ENCODE peak calls at places on chromosomes 16 and 17, in four cellular contexts. K, A, X and N are unnamed samples.

GRCh38 chr16:11667824-11668589 is at the start of gene SNN:
- DNase-seq in K (peak; percentile 91), A (peak; percentile 79), X (peak; percentile 78), N (no peak)

GRCh38 chr16:54846761-54847160 is 83.9 kb upstream of the IRX5 start:
- DNase-seq in K (no peak), A (no peak), X (no peak), N (no peak)

GRCh38 chr17:67027031-67027628 is 17.2 kb upstream of the CACNG1 start:
- DNase-seq in K (no peak), A (no peak), X (no peak), N (no peak)

GRCh38 chr16:15607700-15608396 is 35.1 kb downstream of the MARF1 start:
- DNase-seq in K (no peak), A (peak; percentile 91), X (peak; percentile 86), N (no peak)

GRCh38 chr17:11506635-11507034 is 91.6 kb upstream of the DNAH9 start:
- DNase-seq in K (no peak), A (no peak), X (no peak), N (no peak)

GRCh38 chr17:15967706-15968399 is 22.9 kb downstream of the ADORA2B start:
- DNase-seq in K (no peak), A (no peak), X (no peak), N (no peak)

GRCh38 chr17:57195790-57196460 is 60.4 kb upstream of the MSI2 start:
- DNase-seq in K (no peak), A (no peak), X (peak; percentile 32), N (no peak)

GRCh38 chr16:58670177-58670576 is 14.4 kb downstream of the SLC38A7 start:
- DNase-seq in K (no peak), A (no peak), X (no peak), N (no peak)

GRCh38 chr17:77451894-77452852 is 311.4 kb downstream of the SEC14L1 start:
- DNase-seq in K (no peak), A (peak; percentile 86), X (peak; percentile 80), N (peak; percentile 88)

GRCh38 chr17:72733619-72734282 is 358.7 kb downstream of the SLC39A11 start:
- DNase-seq in K (no peak), A (no peak), X (no peak), N (no peak)

GRCh38 chr17:50817142-50817751 is 18.1 kb upstream of the WFIKKN2 start:
- DNase-seq in K (peak; percentile 66), A (no peak), X (peak; percentile 23), N (no peak)

GRCh38 chr17:57451126-57451690 is 194.9 kb downstream of the MSI2 start:
- DNase-seq in K (no peak), A (no peak), X (no peak), N (no peak)

GRCh38 chr16:30122621-30123160 is 329 bp downstream of the MAPK3 start:
- DNase-seq in K (no peak), A (no peak), X (peak; percentile 5), N (peak; percentile 81)

GRCh38 chr17:59439261-59439660 is 107.8 kb downstream of the YPEL2 start:
- DNase-seq in K (no peak), A (no peak), X (no peak), N (no peak)

GRCh38 chr16:83903739-83904138 is 4.8 kb downstream of the MLYCD start:
- DNase-seq in K (no peak), A (peak; percentile 78), X (peak; percentile 81), N (no peak)

GRCh38 chr16:28863929-28864886 is 565 bp downstream of the SH2B1 start:
- DNase-seq in K (no peak), A (no peak), X (peak; percentile 48), N (no peak)

GRCh38 chr16:82756283-82756599 is 129.5 kb downstream of the CDH13 start:
- DNase-seq in K (no peak), A (no peak), X (peak; percentile 18), N (no peak)

GRCh38 chr17:20995164-20995872 is 47.5 kb downstream of the USP22 start:
- DNase-seq in K (no peak), A (no peak), X (no peak), N (no peak)

GRCh38 chr17:6346986-6347385 is 87.9 kb downstream of the AIPL1 start:
- DNase-seq in K (no peak), A (no peak), X (no peak), N (no peak)

GRCh38 chr16:54577566-54578180 is 291.1 kb upstream of the IRX3 start:
- DNase-seq in K (no peak), A (no peak), X (no peak), N (no peak)

GRCh38 chr16:35252356-35252936 is 1793.0 kb downstream of the TP53TG3F start:
- DNase-seq in K (no peak), A (no peak), X (peak; percentile 8), N (no peak)

GRCh38 chr16:54363760-54364159 is 77.2 kb upstream of the IRX3 start:
- DNase-seq in K (no peak), A (no peak), X (no peak), N (no peak)

GRCh38 chr17:50062323-50063243 is 6.7 kb downstream of the ITGA3 start:
- DNase-seq in K (peak; percentile 94), A (peak; percentile 66), X (peak; percentile 75), N (peak; percentile 95)

DNA sequence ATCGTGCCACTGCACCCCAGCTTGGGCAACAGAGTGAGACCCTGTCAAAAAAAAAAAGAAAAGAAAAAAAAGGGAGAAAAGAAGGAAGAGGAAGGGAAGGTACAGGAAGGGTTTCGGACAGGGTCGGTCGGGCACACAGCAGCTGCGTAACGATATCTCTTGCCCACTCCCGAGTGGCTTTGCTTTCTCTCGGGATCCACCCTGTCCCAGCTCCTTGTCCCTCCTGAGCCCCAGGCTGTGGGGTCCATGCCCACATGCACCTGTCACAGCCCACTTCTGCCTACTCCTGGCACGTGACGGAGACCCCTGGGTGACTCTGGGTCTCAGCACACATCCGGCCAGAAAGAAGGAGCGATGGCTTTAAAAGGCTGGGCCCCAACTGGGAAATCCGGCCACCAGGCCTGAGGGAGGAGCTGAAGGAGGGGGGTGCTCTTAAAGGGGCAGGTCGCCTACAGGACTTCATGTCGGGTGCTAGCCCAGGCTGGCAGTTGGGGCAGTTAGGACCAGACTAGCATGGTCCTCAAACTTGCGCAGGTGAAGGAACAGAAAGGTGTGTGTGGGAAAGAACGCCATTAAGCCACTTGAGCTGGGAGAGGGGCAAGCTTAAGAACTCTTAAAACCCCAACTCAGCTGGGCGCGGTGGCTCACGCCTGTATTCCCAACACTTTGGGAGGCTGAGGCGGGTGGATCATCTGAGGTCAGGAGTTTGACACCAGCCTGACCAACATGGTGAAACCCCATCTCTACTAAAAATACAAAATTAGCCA is at the start of gene GHDC:
- DNase-seq in K (peak; percentile 88), A (peak; percentile 88), X (peak; percentile 76), N (peak; percentile 85)
- H3K4me3 ChIP-seq in K (peak within 1 kb of the TSS; percentile 90), A (peak within 1 kb of the TSS; percentile 48), X (peak within 1 kb of the TSS; percentile 81), N (peak within 1 kb of the TSS; percentile 75)

GRCh38 chr16:77238593-77238992 is 39.4 kb downstream of the SYCE1L start:
- DNase-seq in K (no peak), A (no peak), X (no peak), N (no peak)

GRCh38 chr16:77233799-77234502 is 34.7 kb downstream of the SYCE1L start:
- DNase-seq in K (no peak), A (no peak), X (no peak), N (no peak)

GRCh38 chr16:77234611-77235010 is 35.4 kb downstream of the SYCE1L start:
- DNase-seq in K (no peak), A (no peak), X (no peak), N (no peak)

GRCh38 chr16:77231047-77231446 is 31.8 kb downstream of the SYCE1L start:
- DNase-seq in K (no peak), A (no peak), X (no peak), N (no peak)

GRCh38 chr16:77236063-77236511 is 36.9 kb downstream of the SYCE1L start:
- DNase-seq in K (peak; percentile 88), A (peak; percentile 83), X (peak; percentile 82), N (peak; percentile 77)
- H3K4me3 ChIP-seq in K (no peak overlapping the region), A (no peak overlapping the region), X (peak overlapping the region; percentile 33), N (peak overlapping the region; percentile 57)

GRCh38 chr16:67185866-67186134 is 2.0 kb upstream of the MATCAP1 start:
- DNase-seq in K (no peak), A (no peak), X (no peak), N (no peak)
- H3K4me3 ChIP-seq in K (peak overlapping the region; percentile 73), A (no peak overlapping the region), X (peak overlapping the region; percentile 34), N (peak overlapping the region; percentile 97)

DNA sequence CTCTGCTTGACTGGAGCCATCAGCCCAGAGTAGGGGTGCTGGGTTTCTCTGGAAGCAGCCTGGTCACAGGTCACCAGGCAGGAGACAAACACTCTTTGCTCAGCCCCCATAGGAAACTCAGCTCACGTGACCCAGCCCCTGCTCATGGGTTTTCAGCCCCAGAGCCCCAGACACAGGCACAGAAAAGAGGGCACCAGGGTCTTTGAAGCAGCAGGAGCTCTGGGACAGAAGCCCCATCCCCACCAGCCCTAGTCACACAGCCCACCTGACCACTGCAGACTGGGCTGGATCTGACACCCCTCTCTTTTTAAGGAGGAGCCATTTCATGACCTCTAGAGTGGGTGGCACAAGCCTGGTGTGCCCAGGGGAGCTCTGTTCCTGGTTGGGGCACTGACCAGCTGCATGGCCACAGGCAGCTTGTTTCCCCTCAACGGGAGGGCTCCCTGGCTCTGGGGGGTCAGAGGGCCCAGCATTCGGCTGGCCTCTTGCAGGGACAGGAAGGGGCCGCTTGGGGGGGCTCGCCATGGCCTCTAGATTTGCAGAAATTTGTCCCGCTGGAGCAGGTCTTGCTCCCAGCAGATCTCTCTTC is 13.8 kb upstream of the CD79B start:
- DNase-seq in K (no peak), A (no peak), X (no peak), N (no peak)
- H3K4me3 ChIP-seq in K (no peak overlapping the region), A (no peak overlapping the region), X (no peak overlapping the region), N (no peak overlapping the region)

GRCh38 chr16:87469186-87469585 is 23.6 kb downstream of the ZCCHC14 start:
- DNase-seq in K (no peak), A (no peak), X (no peak), N (no peak)

GRCh38 chr16:87472935-87473334 is 19.9 kb downstream of the ZCCHC14 start:
- DNase-seq in K (no peak), A (no peak), X (no peak), N (no peak)

GRCh38 chr16:87470332-87470731 is 22.5 kb downstream of the ZCCHC14 start:
- DNase-seq in K (no peak), A (no peak), X (no peak), N (no peak)

GRCh38 chr16:87472142-87472778 is 20.6 kb downstream of the ZCCHC14 start:
- DNase-seq in K (no peak), A (no peak), X (no peak), N (no peak)

DNA sequence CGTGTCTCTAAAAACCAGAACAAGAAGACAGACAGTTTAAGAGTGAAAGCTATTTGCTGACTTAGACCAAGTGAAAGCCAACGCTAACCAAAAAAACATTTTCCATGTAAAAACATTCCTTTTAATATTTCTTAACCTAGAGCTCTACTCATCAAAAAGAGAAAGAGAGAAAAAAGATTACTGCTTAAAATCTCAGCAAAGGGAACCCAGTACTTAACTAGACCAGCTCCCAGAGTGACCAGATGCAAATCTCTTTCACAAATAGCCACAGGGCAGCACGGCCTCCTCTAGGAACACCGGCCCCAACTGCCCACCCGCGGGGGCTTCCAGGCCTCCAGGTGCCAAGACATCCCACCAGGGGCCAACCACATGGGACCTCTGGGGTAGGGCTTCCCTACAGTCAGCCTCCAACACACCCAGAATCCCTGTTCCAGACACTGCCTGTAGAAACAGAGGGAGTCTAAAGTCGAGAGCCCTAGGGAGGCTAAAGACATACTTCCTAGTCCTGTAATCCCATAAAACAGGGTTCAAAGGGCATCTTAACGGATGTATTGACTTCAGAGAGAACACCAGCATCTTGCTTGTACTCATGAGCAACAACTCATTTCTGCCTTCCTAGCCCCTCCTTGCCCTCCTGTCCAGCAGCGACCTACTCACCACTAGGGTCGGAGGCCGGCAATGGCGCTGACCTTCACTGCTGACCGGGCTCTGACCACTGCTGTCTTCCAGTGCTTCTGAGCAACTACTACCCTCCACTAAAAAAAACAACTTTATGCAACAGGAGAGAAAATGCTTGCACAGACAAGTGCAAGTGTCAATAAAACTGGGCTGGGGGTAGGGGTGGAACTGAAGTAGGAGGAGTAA is 21.3 kb downstream of the ZCCHC14 start:
- DNase-seq in K (no peak), A (no peak), X (no peak), N (no peak)
- H3K4me3 ChIP-seq in K (no peak overlapping the region), A (no peak overlapping the region), X (peak overlapping the region; percentile 36), N (peak overlapping the region; percentile 16)